ENCODE peak calls at places on chromosomes 1 and 21, in seven cellular contexts. One of them, this sample, is unnamed.
A peak's percentile ranks its signal among the peaks of the same experiment; 100 is the strongest.

GRCh38 chr1:164380893-164381292 is 178.1 kb upstream of the PBX1 start:
- DNase-seq in DND-41: no peak
- DNase-seq in PC-9: no peak
- DNase-seq in tibial nerve: no peak
- DNase-seq in mammary epithelial cell: no peak
- DNase-seq in colonic mucosa: no peak
- DNase-seq in H9: no peak
- DNase-seq in this sample: no peak

GRCh38 chr1:205228052-205228451 is 306 bp downstream of the TMCC2 start:
- DNase-seq in H9: no peak
- DNase-seq in PC-9: no peak
- DNase-seq in colonic mucosa: no peak
- DNase-seq in tibial nerve: no peak
- DNase-seq in mammary epithelial cell: peak; percentile 5
- DNase-seq in DND-41: no peak
- DNase-seq in this sample: no peak

GRCh38 chr1:5959087-5959486 is 33.1 kb downstream of the NPHP4 start:
- DNase-seq in DND-41: no peak
- DNase-seq in PC-9: no peak
- DNase-seq in tibial nerve: no peak
- DNase-seq in H9: no peak
- DNase-seq in colonic mucosa: no peak
- DNase-seq in mammary epithelial cell: no peak
- DNase-seq in this sample: no peak

GRCh38 chr1:13546791-13547190 is 33.0 kb upstream of the LRRC38 start:
- DNase-seq in mammary epithelial cell: no peak
- DNase-seq in H9: no peak
- DNase-seq in PC-9: no peak
- DNase-seq in tibial nerve: no peak
- DNase-seq in colonic mucosa: no peak
- DNase-seq in DND-41: no peak
- DNase-seq in this sample: no peak

GRCh38 chr21:44354001-44354405 is 582 bp downstream of the TRPM2 start:
- DNase-seq in DND-41: no peak
- DNase-seq in PC-9: no peak
- DNase-seq in H9: no peak
- DNase-seq in colonic mucosa: no peak
- DNase-seq in mammary epithelial cell: no peak
- DNase-seq in tibial nerve: no peak
- DNase-seq in this sample: no peak

GRCh38 chr21:43667191-43667904 is 8.0 kb downstream of the RRP1B start:
- DNase-seq in H9: no peak
- DNase-seq in colonic mucosa: no peak
- DNase-seq in tibial nerve: no peak
- DNase-seq in PC-9: no peak
- DNase-seq in mammary epithelial cell: peak; percentile 68
- DNase-seq in DND-41: no peak
- DNase-seq in this sample: no peak

GRCh38 chr1:205325334-205325884 is 3.9 kb upstream of the NUAK2 start:
- DNase-seq in mammary epithelial cell: peak; percentile 73
- DNase-seq in DND-41: peak; percentile 55
- DNase-seq in PC-9: peak; percentile 73
- DNase-seq in tibial nerve: no peak
- DNase-seq in colonic mucosa: peak; percentile 86
- DNase-seq in H9: peak; percentile 83
- DNase-seq in this sample: no peak

GRCh38 chr1:181033799-181034391 is at the start of gene MR1:
- DNase-seq in DND-41: peak; percentile 63
- DNase-seq in mammary epithelial cell: peak; percentile 86
- DNase-seq in colonic mucosa: peak; percentile 30
- DNase-seq in PC-9: peak; percentile 30
- DNase-seq in tibial nerve: no peak
- DNase-seq in H9: no peak
- DNase-seq in this sample: no peak

GRCh38 chr1:152034654-152035405 is 2.0 kb downstream of the S100A11 start:
- DNase-seq in mammary epithelial cell: peak; percentile 82
- DNase-seq in colonic mucosa: peak; percentile 86
- DNase-seq in DND-41: peak; percentile 83
- DNase-seq in H9: peak; percentile 77
- DNase-seq in tibial nerve: no peak
- DNase-seq in PC-9: peak; percentile 78
- DNase-seq in this sample: no peak

GRCh38 chr1:165828581-165829329 is 1.3 kb downstream of the UCK2 start:
- DNase-seq in colonic mucosa: peak; percentile 68
- DNase-seq in PC-9: peak; percentile 53
- DNase-seq in DND-41: peak; percentile 68
- DNase-seq in H9: peak; percentile 58
- DNase-seq in mammary epithelial cell: peak; percentile 81
- DNase-seq in tibial nerve: no peak
- DNase-seq in this sample: peak; percentile 52

GRCh38 chr1:70779571-70779970 is 268.0 kb downstream of the PTGER3 start:
- DNase-seq in H9: no peak
- DNase-seq in PC-9: no peak
- DNase-seq in DND-41: no peak
- DNase-seq in tibial nerve: no peak
- DNase-seq in colonic mucosa: no peak
- DNase-seq in mammary epithelial cell: peak; percentile 1
- DNase-seq in this sample: no peak

GRCh38 chr1:183807549-183808168 is 2.7 kb downstream of the RGL1 start:
- DNase-seq in PC-9: no peak
- DNase-seq in mammary epithelial cell: peak; percentile 83
- DNase-seq in DND-41: no peak
- DNase-seq in H9: no peak
- DNase-seq in tibial nerve: no peak
- DNase-seq in colonic mucosa: no peak
- DNase-seq in this sample: no peak

GRCh38 chr1:183804916-183805734 is at the start of gene RGL1:
- DNase-seq in mammary epithelial cell: peak; percentile 75
- DNase-seq in DND-41: no peak
- DNase-seq in H9: peak; percentile 49
- DNase-seq in colonic mucosa: peak; percentile 48
- DNase-seq in tibial nerve: peak; percentile 52
- DNase-seq in PC-9: peak; percentile 68
- DNase-seq in this sample: peak; percentile 84

GRCh38 chr1:183808296-183809027 is 3.5 kb downstream of the RGL1 start:
- DNase-seq in tibial nerve: no peak
- DNase-seq in H9: no peak
- DNase-seq in mammary epithelial cell: no peak
- DNase-seq in PC-9: no peak
- DNase-seq in DND-41: no peak
- DNase-seq in colonic mucosa: no peak
- DNase-seq in this sample: no peak

GRCh38 chr1:183806086-183806485 is 1.2 kb downstream of the RGL1 start:
- DNase-seq in H9: no peak
- DNase-seq in mammary epithelial cell: no peak
- DNase-seq in DND-41: no peak
- DNase-seq in tibial nerve: no peak
- DNase-seq in colonic mucosa: no peak
- DNase-seq in PC-9: no peak
- DNase-seq in this sample: no peak

GRCh38 chr1:183806650-183807049 is 1.7 kb downstream of the RGL1 start:
- DNase-seq in colonic mucosa: no peak
- DNase-seq in tibial nerve: no peak
- DNase-seq in mammary epithelial cell: no peak
- DNase-seq in H9: no peak
- DNase-seq in PC-9: no peak
- DNase-seq in DND-41: no peak
- DNase-seq in this sample: no peak
- H3K27ac ChIP-seq in colonic mucosa: peak overlapping the region; percentile 2
- H3K27ac ChIP-seq in tibial nerve: peak overlapping the region; percentile 44
- H3K27ac ChIP-seq in mammary epithelial cell: no peak overlapping the region
- H3K27ac ChIP-seq in H9: no peak overlapping the region
- H3K27ac ChIP-seq in PC-9: no peak overlapping the region
- H3K27ac ChIP-seq in DND-41: no peak overlapping the region
- H3K27ac ChIP-seq in this sample: peak overlapping the region; percentile 90

GRCh38 chr1:1599030-1599916 is 662 bp downstream of the FNDC10 start:
- DNase-seq in DND-41: no peak
- DNase-seq in tibial nerve: no peak
- DNase-seq in H9: peak; percentile 70
- DNase-seq in colonic mucosa: no peak
- DNase-seq in PC-9: no peak
- DNase-seq in mammary epithelial cell: peak; percentile 32
- DNase-seq in this sample: peak; percentile 66

GRCh38 chr1:1598051-1598719 is 1.8 kb downstream of the FNDC10 start:
- DNase-seq in H9: no peak
- DNase-seq in mammary epithelial cell: no peak
- DNase-seq in tibial nerve: no peak
- DNase-seq in PC-9: no peak
- DNase-seq in DND-41: no peak
- DNase-seq in colonic mucosa: no peak
- DNase-seq in this sample: no peak

GRCh38 chr1:1599919-1600860 is at the start of gene FNDC10:
- DNase-seq in colonic mucosa: no peak
- DNase-seq in H9: peak; percentile 60
- DNase-seq in tibial nerve: no peak
- DNase-seq in mammary epithelial cell: no peak
- DNase-seq in DND-41: no peak
- DNase-seq in PC-9: no peak
- DNase-seq in this sample: peak; percentile 47

GRCh38 chr1:1597275-1597930 is 2.5 kb downstream of the FNDC10 start:
- DNase-seq in tibial nerve: no peak
- DNase-seq in PC-9: no peak
- DNase-seq in mammary epithelial cell: no peak
- DNase-seq in colonic mucosa: no peak
- DNase-seq in DND-41: no peak
- DNase-seq in H9: peak; percentile 77
- DNase-seq in this sample: no peak

GRCh38 chr1:1598720-1599029 is 1.3 kb downstream of the FNDC10 start:
- DNase-seq in colonic mucosa: no peak
- DNase-seq in H9: no peak
- DNase-seq in DND-41: no peak
- DNase-seq in PC-9: no peak
- DNase-seq in tibial nerve: no peak
- DNase-seq in mammary epithelial cell: no peak
- DNase-seq in this sample: no peak
- H3K27me3 ChIP-seq in colonic mucosa: peaks cover 31% of the 10 kb centered on the region
- H3K27me3 ChIP-seq in H9: no peaks in the 10 kb centered on the region
- H3K27me3 ChIP-seq in DND-41: no peaks in the 10 kb centered on the region
- H3K27me3 ChIP-seq in PC-9: peaks cover 18% of the 10 kb centered on the region
- H3K27me3 ChIP-seq in tibial nerve: peaks cover 42% of the 10 kb centered on the region
- H3K27me3 ChIP-seq in mammary epithelial cell: no peaks in the 10 kb centered on the region
- H3K27me3 ChIP-seq in this sample: peaks cover 28% of the 10 kb centered on the region

GRCh38 chr1:220044683-220045355 is 1.5 kb downstream of the EPRS1 start:
- DNase-seq in tibial nerve: no peak
- DNase-seq in colonic mucosa: no peak
- DNase-seq in DND-41: no peak
- DNase-seq in H9: no peak
- DNase-seq in mammary epithelial cell: no peak
- DNase-seq in PC-9: no peak
- DNase-seq in this sample: no peak

GRCh38 chr1:220045356-220046051 is 801 bp downstream of the EPRS1 start:
- DNase-seq in DND-41: peak; percentile 52
- DNase-seq in PC-9: peak; percentile 2
- DNase-seq in tibial nerve: no peak
- DNase-seq in mammary epithelial cell: no peak
- DNase-seq in colonic mucosa: peak; percentile 19
- DNase-seq in H9: no peak
- DNase-seq in this sample: no peak

GRCh38 chr1:220043646-220044045 is 2.7 kb downstream of the EPRS1 start:
- DNase-seq in tibial nerve: no peak
- DNase-seq in DND-41: no peak
- DNase-seq in H9: no peak
- DNase-seq in PC-9: no peak
- DNase-seq in mammary epithelial cell: no peak
- DNase-seq in colonic mucosa: no peak
- DNase-seq in this sample: no peak

DNA sequence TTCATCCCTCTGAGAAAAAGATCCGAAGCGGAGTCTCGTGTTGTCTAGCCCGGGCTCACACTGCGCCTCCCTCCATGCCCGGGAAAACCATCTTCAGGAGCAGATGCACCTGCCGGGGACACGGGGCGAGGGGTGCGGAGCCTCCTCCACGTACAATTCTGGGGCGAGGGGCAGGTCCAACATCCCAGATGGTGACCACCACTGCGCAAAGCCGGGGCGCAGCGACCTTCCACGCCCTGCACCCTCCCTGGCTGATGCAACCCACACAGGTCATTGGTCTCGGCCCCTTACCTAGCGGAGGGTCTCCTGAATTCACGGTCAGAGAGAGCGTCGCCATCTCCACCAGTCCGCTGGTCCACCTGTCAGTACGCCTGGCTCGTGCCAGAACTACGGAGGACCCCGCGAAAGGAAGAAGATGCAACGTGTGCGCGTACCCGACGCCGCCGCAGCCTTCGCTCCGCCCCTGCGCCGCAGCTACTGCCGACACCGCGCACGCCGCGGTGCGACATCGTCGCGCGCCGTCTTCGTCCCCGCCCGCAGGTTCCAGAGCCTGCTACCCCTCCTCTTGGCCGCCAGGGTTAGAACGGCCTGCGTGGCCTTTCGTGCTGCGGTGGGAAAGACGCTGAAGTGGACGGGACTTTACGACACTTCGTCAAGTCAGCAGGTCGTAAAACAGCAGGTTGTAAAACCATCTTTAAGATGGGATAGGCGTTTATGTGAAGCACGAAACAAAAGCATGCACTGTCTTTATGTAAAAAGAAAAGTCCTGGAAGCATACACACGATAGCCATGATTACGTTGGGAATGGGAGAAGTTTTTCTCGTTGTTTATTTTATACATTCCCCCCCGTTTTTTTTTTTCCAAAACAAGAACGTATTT is at the start of gene EPRS1:
- DNase-seq in mammary epithelial cell: peak; percentile 96
- DNase-seq in tibial nerve: peak; percentile 69
- DNase-seq in H9: peak; percentile 98
- DNase-seq in DND-41: peak; percentile 96
- DNase-seq in colonic mucosa: peak; percentile 95
- DNase-seq in PC-9: peak; percentile 97
- DNase-seq in this sample: peak; percentile 96
- H3K27ac ChIP-seq in mammary epithelial cell: peak within 1 kb of the TSS; percentile 67
- H3K27ac ChIP-seq in tibial nerve: peak within 1 kb of the TSS; percentile 87
- H3K27ac ChIP-seq in H9: no peak within 1 kb of the TSS
- H3K27ac ChIP-seq in DND-41: peak within 1 kb of the TSS; percentile 78
- H3K27ac ChIP-seq in colonic mucosa: peak within 1 kb of the TSS; percentile 89
- H3K27ac ChIP-seq in PC-9: peak within 1 kb of the TSS; percentile 87
- H3K27ac ChIP-seq in this sample: peak within 1 kb of the TSS; percentile 83

DNA sequence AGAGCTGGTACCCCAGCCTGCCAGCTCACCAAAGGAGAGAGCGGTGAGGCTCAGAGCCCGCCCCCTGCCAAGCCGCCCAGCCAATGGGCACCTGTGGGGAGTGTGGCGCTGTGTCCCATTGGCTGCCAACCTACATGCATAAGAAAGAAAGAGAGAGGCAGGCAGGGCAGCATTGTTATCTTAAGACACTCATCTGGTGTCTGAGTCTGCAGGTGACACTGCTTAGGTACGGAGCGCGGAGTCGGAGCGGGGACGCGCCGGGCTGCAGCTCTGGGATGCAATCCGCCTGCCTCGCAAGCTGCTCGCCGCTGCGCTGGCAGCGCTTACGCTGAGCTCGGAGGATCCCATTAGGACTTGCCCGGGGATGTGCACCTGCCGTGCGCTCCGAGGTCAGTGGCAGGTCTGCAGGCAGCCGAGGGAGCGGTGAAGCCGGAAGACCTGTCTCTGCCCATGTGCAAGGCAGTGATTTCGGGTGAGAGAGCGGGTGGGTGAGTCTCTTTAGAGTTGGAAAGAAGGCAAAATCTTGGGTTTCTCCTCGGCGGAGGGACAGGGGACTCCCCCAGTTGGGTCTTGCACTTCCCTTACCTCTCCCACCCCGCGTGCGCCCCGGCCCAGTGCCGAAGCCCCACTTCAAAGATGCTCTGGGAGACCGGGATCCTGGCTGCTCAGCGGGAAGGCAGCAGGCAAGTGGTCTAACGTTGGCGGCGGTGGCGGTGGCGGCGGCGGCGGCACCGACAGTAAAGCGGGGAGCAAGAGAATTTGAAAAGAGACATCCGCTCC is at the start of gene BRINP2:
- DNase-seq in colonic mucosa: peak; percentile 24
- DNase-seq in tibial nerve: no peak
- DNase-seq in PC-9: no peak
- DNase-seq in mammary epithelial cell: peak; percentile 67
- DNase-seq in H9: peak; percentile 94
- DNase-seq in DND-41: no peak
- DNase-seq in this sample: no peak
- H3K27me3 ChIP-seq in colonic mucosa: peaks cover 36% of the 10 kb centered on the region
- H3K27me3 ChIP-seq in tibial nerve: peaks cover 70% of the 10 kb centered on the region
- H3K27me3 ChIP-seq in PC-9: peaks cover 14% of the 10 kb centered on the region
- H3K27me3 ChIP-seq in mammary epithelial cell: peaks cover 20% of the 10 kb centered on the region
- H3K27me3 ChIP-seq in H9: peaks cover 38% of the 10 kb centered on the region
- H3K27me3 ChIP-seq in DND-41: no peaks in the 10 kb centered on the region
- H3K27me3 ChIP-seq in this sample: peaks cover 35% of the 10 kb centered on the region